ENCODE peak calls at places on chromosomes 3 and 15, in nine cellular contexts. U is T-helper 1 cell; X is ELR; Z is fibroblast of lung; B is AG08396; S is NCI-H2107; K is activated CD8-positive, alpha-beta memory T cell treated with anti-CD3 and anti-CD28 coated beads for 48 hours; C is HFF-Myc; J is Daoy. D is an unnamed sample.
A peak's percentile ranks its signal among the peaks of the same experiment; 100 is the strongest.

GRCh38 chr3:105967117-105967516 is 98.3 kb upstream of the CBLB start:
- DNase-seq in J (peak; percentile 7), K (no peak), X (peak; percentile 22), B (peak; percentile 10), Z (peak; percentile 78), U (no peak), C (no peak), S (no peak), D (peak; percentile 30)

GRCh38 chr3:128442070-128442469 is 24.6 kb downstream of the DNAJB8 start:
- DNase-seq in K (no peak), J (no peak), S (no peak), X (no peak), U (no peak), B (no peak), C (no peak), Z (no peak), D (no peak)

GRCh38 chr3:41267975-41268640 is 68.8 kb downstream of the CTNNB1 start:
- DNase-seq in U (no peak), B (peak; percentile 79), K (no peak), Z (peak; percentile 95), J (peak; percentile 93), S (no peak), X (peak; percentile 95), C (peak; percentile 82), D (peak; percentile 98)

GRCh38 chr3:111434941-111435622 is 106.9 kb upstream of the CD96 start:
- DNase-seq in K (no peak), X (no peak), J (no peak), Z (no peak), U (no peak), B (no peak), C (no peak), S (no peak), D (peak; percentile 47)

GRCh38 chr15:67066041-67067021 is 929 bp downstream of the SMAD3 start:
- DNase-seq in U (no peak), K (no peak), X (peak; percentile 44), S (no peak), C (no peak), J (no peak), B (peak; percentile 34), Z (no peak), D (no peak)

GRCh38 chr3:133885241-133885711 is 10.4 kb downstream of the RAB6B start:
- DNase-seq in C (no peak), B (no peak), X (no peak), Z (no peak), K (no peak), S (no peak), U (no peak), J (no peak), D (no peak)

GRCh38 chr3:16441306-16441898 is 72.1 kb downstream of the RFTN1 start:
- DNase-seq in K (no peak), S (no peak), J (no peak), C (no peak), X (no peak), B (no peak), Z (peak; percentile 38), U (no peak), D (no peak)

GRCh38 chr15:71131601-71132357 is 16.5 kb downstream of the THSD4 start:
- DNase-seq in X (peak; percentile 75), J (no peak), K (no peak), B (no peak), U (no peak), S (no peak), Z (peak; percentile 48), C (no peak), D (peak; percentile 47)

GRCh38 chr3:30596161-30596560 is 10.2 kb upstream of the TGFBR2 start:
- DNase-seq in Z (no peak), C (no peak), K (no peak), B (no peak), J (no peak), S (no peak), X (peak; percentile 79), U (no peak), D (peak; percentile 61)

GRCh38 chr15:29570121-29570930 is 251.9 kb downstream of the TJP1 start:
- DNase-seq in J (peak; percentile 55), C (no peak), B (peak; percentile 29), Z (peak; percentile 21), K (no peak), X (no peak), S (no peak), U (no peak), D (no peak)

GRCh38 chr3:41338276-41338675 is 139.0 kb downstream of the CTNNB1 start:
- DNase-seq in Z (peak; percentile 77), B (no peak), S (no peak), K (no peak), J (no peak), C (no peak), U (no peak), X (peak; percentile 15), D (no peak)

GRCh38 chr3:17157713-17158112 is 273.0 kb downstream of the PLCL2 start:
- DNase-seq in S (no peak), U (no peak), B (peak; percentile 63), K (no peak), X (peak; percentile 35), J (peak; percentile 13), C (no peak), Z (peak; percentile 41), D (no peak)

GRCh38 chr15:90816401-90817116 is 51.8 kb upstream of the FURIN start:
- DNase-seq in K (no peak), J (no peak), U (no peak), X (no peak), Z (no peak), S (no peak), B (no peak), C (no peak), D (no peak)

GRCh38 chr3:30195352-30195751 is 411.0 kb upstream of the TGFBR2 start:
- DNase-seq in K (no peak), X (no peak), S (no peak), Z (no peak), J (no peak), B (no peak), U (no peak), C (no peak), D (no peak)